ENCODE peak calls at places on chromosome 18, in four cellular contexts. W is sciatic nerve; E is GM12891; S is stimulated activated CD4-positive, alpha-beta T cell treated with anti-CD3 and anti-CD28 coated beads, Interleukin-1b, Interleukin-23, amount 100 ng/mL, for 24 hours. K is an unnamed sample.

GRCh38 chr18:35268811-35269210 is 21.2 kb downstream of the ZSCAN30 start:
- DNase-seq in W (no peak), E (no peak), S (no peak), K (no peak)

GRCh38 chr18:22335644-22336275 is 82.0 kb downstream of the CTAGE1 start:
- DNase-seq in W (no peak), E (no peak), S (no peak), K (no peak)

GRCh38 chr18:10162340-10162739 is 248.5 kb downstream of the VAPA start:
- DNase-seq in W (no peak), E (no peak), S (no peak), K (no peak)

GRCh38 chr18:39134255-39134654 is 1568.7 kb upstream of the CELF4 start:
- DNase-seq in W (no peak), E (no peak), S (no peak), K (no peak)

GRCh38 chr18:37577051-37577611 is 11.5 kb upstream of the CELF4 start:
- DNase-seq in W (no peak), E (no peak), S (no peak), K (no peak)

GRCh38 chr18:6961331-6961730 is 156.3 kb downstream of the LAMA1 start:
- DNase-seq in W (no peak), E (no peak), S (no peak), K (no peak)

GRCh38 chr18:5057348-5058012 is 139.6 kb downstream of the AKAIN1 start:
- DNase-seq in W (peak; percentile 62), E (peak; percentile 23), S (peak; percentile 30), K (peak; percentile 90)

GRCh38 chr18:79529991-79530390 is 134.3 kb downstream of the NFATC1 start:
- DNase-seq in W (peak; percentile 58), E (no peak), S (no peak), K (no peak)

GRCh38 chr18:48675330-48675761 is 136.5 kb downstream of the CTIF start:
- DNase-seq in W (peak; percentile 92), E (peak; percentile 85), S (peak; percentile 76), K (peak; percentile 93)

GRCh38 chr18:51525453-51526225 is 328.2 kb upstream of the MEX3C start:
- DNase-seq in W (no peak), E (no peak), S (no peak), K (no peak)

GRCh38 chr18:20997371-20997770 is 114.2 kb downstream of the ROCK1 start:
- DNase-seq in W (no peak), E (no peak), S (no peak), K (no peak)

GRCh38 chr18:57741273-57741672 is 61.8 kb downstream of the ATP8B1 start:
- DNase-seq in W (no peak), E (no peak), S (no peak), K (no peak)

GRCh38 chr18:44786697-44787096 is 106.0 kb downstream of the SETBP1 start:
- DNase-seq in W (no peak), E (peak; percentile 27), S (no peak), K (no peak)

GRCh38 chr18:56770873-56771272 is 119.7 kb downstream of the WDR7 start:
- DNase-seq in W (no peak), E (no peak), S (no peak), K (no peak)

GRCh38 chr18:58241877-58242276 is 197.9 kb downstream of the NEDD4L start:
- DNase-seq in W (no peak), E (no peak), S (no peak), K (no peak)

GRCh38 chr18:22734812-22735627 is 198.1 kb upstream of the RBBP8 start:
- DNase-seq in W (no peak), E (no peak), S (no peak), K (no peak)

GRCh38 chr18:50231621-50232020 is 34.7 kb downstream of the CFAP53 start:
- DNase-seq in W (no peak), E (no peak), S (no peak), K (peak; percentile 47)

GRCh38 chr18:37253424-37254255 is 312.0 kb downstream of the CELF4 start:
- DNase-seq in W (no peak), E (peak; percentile 53), S (no peak), K (peak; percentile 86)

GRCh38 chr18:76958692-76959341 is 136.5 kb downstream of the ZNF236 start:
- DNase-seq in W (no peak), E (no peak), S (no peak), K (peak; percentile 33)

GRCh38 chr18:50726960-50727589 is 92.7 kb downstream of the MRO start:
- DNase-seq in W (no peak), E (peak; percentile 59), S (no peak), K (no peak)

GRCh38 chr18:21047116-21047515 is 64.5 kb downstream of the ROCK1 start:
- DNase-seq in W (no peak), E (no peak), S (no peak), K (no peak)

GRCh38 chr18:74013955-74014354 is 133.7 kb downstream of the FBXO15 start:
- DNase-seq in W (no peak), E (no peak), S (no peak), K (peak; percentile 20)

GRCh38 chr18:28778706-28779105 is 601.8 kb upstream of the CDH2 start:
- DNase-seq in W (no peak), E (no peak), S (no peak), K (no peak)

GRCh38 chr18:34840416-34840815 is 130.3 kb downstream of the DTNA start:
- DNase-seq in W (no peak), E (no peak), S (no peak), K (no peak)

GRCh38 chr18:68942230-68942629 is 144.3 kb downstream of the CCDC102B start:
- DNase-seq in W (no peak), E (no peak), S (no peak), K (peak; percentile 50)

GRCh38 chr18:21163647-21164625 is 52.3 kb upstream of the ROCK1 start:
- DNase-seq in W (no peak), E (no peak), S (no peak), K (no peak)

GRCh38 chr18:48157956-48158355 is 227.5 kb upstream of the SMAD2 start:
- DNase-seq in W (no peak), E (no peak), S (no peak), K (no peak)

GRCh38 chr18:11518788-11519685 is 90.4 kb upstream of the SLC35G4 start:
- DNase-seq in W (no peak), E (peak; percentile 58), S (peak; percentile 1), K (peak; percentile 87)

GRCh38 chr18:45527891-45528290 is 87.4 kb upstream of the SLC14A2 start:
- DNase-seq in W (no peak), E (no peak), S (no peak), K (peak; percentile 69)

GRCh38 chr18:62506495-62507143 is 16.2 kb upstream of the ZCCHC2 start:
- DNase-seq in W (no peak), E (no peak), S (no peak), K (peak; percentile 63)

GRCh38 chr18:56035546-56035945 is 447.6 kb upstream of the TCF4 start:
- DNase-seq in W (no peak), E (no peak), S (no peak), K (no peak)

GRCh38 chr18:62637807-62638687 is 77.3 kb upstream of the PHLPP1 start:
- DNase-seq in W (no peak), E (peak; percentile 47), S (peak; percentile 25), K (peak; percentile 81)

GRCh38 chr18:22170421-22171262 is 1.3 kb downstream of the GATA6 start:
- DNase-seq in W (no peak), E (no peak), S (no peak), K (peak; percentile 71)

GRCh38 chr18:63205791-63206252 is 113.7 kb downstream of the BCL2 start:
- DNase-seq in W (no peak), E (no peak), S (no peak), K (peak; percentile 67)

GRCh38 chr18:26471027-26471426 is 77.3 kb downstream of the KCTD1 start:
- DNase-seq in W (no peak), E (no peak), S (no peak), K (peak; percentile 49)

GRCh38 chr18:35581555-35582309 is at the start of gene GALNT1:
- DNase-seq in W (peak; percentile 63), E (no peak), S (no peak), K (peak; percentile 70)

GRCh38 chr18:34773961-34774754 is 64.1 kb downstream of the DTNA start:
- DNase-seq in W (no peak), E (no peak), S (no peak), K (no peak)

GRCh38 chr18:39596891-39597290 is 2031.3 kb upstream of the CELF4 start:
- DNase-seq in W (no peak), E (no peak), S (no peak), K (no peak)

GRCh38 chr18:63130176-63130575 is 189.4 kb downstream of the BCL2 start:
- DNase-seq in W (no peak), E (no peak), S (no peak), K (no peak)

GRCh38 chr18:51881394-51881793 is 458.6 kb upstream of the DCC start:
- DNase-seq in W (no peak), E (no peak), S (no peak), K (no peak)